ENCODE peak calls at places on chromosomes 3 and 15, in seven cellular contexts. K, G, V, J, F, D and H are unnamed samples.
A peak's percentile ranks its signal among the peaks of the same experiment; 100 is the strongest.

GRCh38 chr3:12957334-12957733 is 115.9 kb downstream of the IQSEC1 start:
- DNase-seq in F (no peak), V (no peak), G (no peak), D (no peak), J (no peak), K (no peak), H (no peak)

GRCh38 chr15:89494941-89495637 is 1.3 kb downstream of the RHCG start:
- DNase-seq in V (no peak), J (no peak), K (no peak), G (peak; percentile 50), F (no peak), D (no peak), H (no peak)

GRCh38 chr15:66654718-66655375 is 47.2 kb upstream of the SMAD6 start:
- DNase-seq in F (peak; percentile 28), J (peak; percentile 28), V (no peak), G (no peak), D (no peak), K (no peak), H (no peak)

GRCh38 chr3:180980612-180981011 is 8.9 kb downstream of the DNAJC19 start:
- DNase-seq in J (no peak), V (no peak), F (no peak), D (no peak), G (no peak), K (peak; percentile 64), H (no peak)

GRCh38 chr3:42071720-42072582 is 19.2 kb upstream of the TRAK1 start:
- DNase-seq in F (no peak), G (peak; percentile 53), K (peak; percentile 75), V (no peak), D (peak; percentile 98), J (peak; percentile 48), H (no peak)

GRCh38 chr15:65377105-65377975 is 462 bp downstream of the IGDCC3 start:
- DNase-seq in V (no peak), D (peak; percentile 21), J (no peak), K (no peak), F (no peak), G (peak; percentile 34), H (no peak)

GRCh38 chr3:105868450-105868744 is 415 bp downstream of the CBLB start:
- DNase-seq in K (peak; percentile 52), V (peak; percentile 8), F (no peak), G (peak; percentile 64), J (peak; percentile 60), D (no peak), H (no peak)

GRCh38 chr3:151553873-151554272 is 93.0 kb upstream of the IGSF10 start:
- DNase-seq in D (no peak), J (peak; percentile 60), F (no peak), G (no peak), V (no peak), K (no peak), H (no peak)

GRCh38 chr3:55060921-55061555 is 133.2 kb upstream of the LRTM1 start:
- DNase-seq in D (no peak), F (no peak), G (peak; percentile 61), K (peak; percentile 54), J (no peak), V (no peak), H (no peak)

GRCh38 chr3:170709046-170709445 is 123.2 kb upstream of the SLC7A14 start:
- DNase-seq in V (no peak), G (no peak), D (no peak), F (no peak), J (no peak), K (peak; percentile 96), H (no peak)

GRCh38 chr3:128473180-128473519 is 6.5 kb upstream of the DNAJB8 start:
- DNase-seq in K (no peak), V (no peak), J (no peak), F (no peak), D (no peak), G (peak; percentile 70), H (no peak)

GRCh38 chr3:58784888-58785287 is 118.3 kb upstream of the FAM3D start:
- DNase-seq in D (no peak), V (no peak), J (no peak), G (no peak), F (no peak), K (no peak), H (no peak)

GRCh38 chr3:58784425-58784824 is 117.9 kb upstream of the FAM3D start:
- DNase-seq in D (no peak), K (no peak), F (no peak), J (no peak), G (no peak), V (no peak), H (no peak)

GRCh38 chr3:58779934-58780333 is 113.4 kb upstream of the FAM3D start:
- DNase-seq in F (no peak), K (no peak), V (no peak), D (no peak), J (no peak), G (no peak), H (no peak)

GRCh38 chr3:58783845-58784244 is 117.3 kb upstream of the FAM3D start:
- DNase-seq in G (no peak), F (no peak), D (no peak), J (no peak), K (no peak), V (no peak), H (no peak)
- H3K9me3 ChIP-seq in G (peaks cover 7% of the 10 kb centered on the region), F (no peaks in the 10 kb centered on the region), D (no peaks in the 10 kb centered on the region), J (peaks cover 15% of the 10 kb centered on the region), K (no peaks in the 10 kb centered on the region), V (peaks cover 15% of the 10 kb centered on the region), H (no peaks in the 10 kb centered on the region)

DNA sequence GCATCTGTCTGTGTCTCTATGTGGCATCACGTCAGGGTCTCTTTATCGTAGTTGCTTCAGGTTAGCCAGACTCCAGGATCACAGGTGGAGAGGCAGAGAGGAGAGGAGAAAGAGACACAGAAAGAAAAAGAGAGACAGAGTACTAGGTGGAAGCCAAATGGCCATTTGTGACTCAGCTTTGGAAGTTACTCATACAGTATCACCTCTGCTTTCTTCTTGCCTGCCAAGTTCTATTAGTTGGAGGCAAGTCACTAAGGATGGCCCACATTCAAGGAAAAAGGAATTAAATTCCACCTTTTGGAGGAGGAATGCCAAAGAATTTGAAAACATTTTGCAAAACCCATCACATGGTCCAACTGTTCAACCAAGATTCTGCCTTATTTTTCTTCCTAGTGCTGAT is 291.0 kb downstream of the CHL1 start:
- DNase-seq in F (no peak), G (no peak), D (no peak), J (no peak), V (no peak), K (no peak), H (no peak)
- H3K9me3 ChIP-seq in F (no peaks in the 10 kb centered on the region), G (no peaks in the 10 kb centered on the region), D (no peaks in the 10 kb centered on the region), J (no peaks in the 10 kb centered on the region), V (no peaks in the 10 kb centered on the region), K (peaks cover 2% of the 10 kb centered on the region), H (no peaks in the 10 kb centered on the region)

GRCh38 chr3:132289311-132289710 is 27.9 kb upstream of the ACP3 start:
- DNase-seq in K (no peak), G (no peak), D (no peak), V (no peak), F (no peak), J (no peak), H (no peak)

GRCh38 chr3:132292062-132292461 is 25.1 kb upstream of the ACP3 start:
- DNase-seq in V (no peak), J (no peak), G (no peak), K (no peak), F (no peak), D (no peak), H (no peak)

GRCh38 chr3:132290833-132291232 is 26.4 kb upstream of the ACP3 start:
- DNase-seq in D (no peak), V (no peak), F (no peak), J (peak; percentile 33), G (no peak), K (peak; percentile 17), H (no peak)

GRCh38 chr3:132288357-132288756 is 28.9 kb upstream of the ACP3 start:
- DNase-seq in D (no peak), F (no peak), J (no peak), G (no peak), K (no peak), V (no peak), H (no peak)

GRCh38 chr3:132293231-132293630 is 24.0 kb upstream of the ACP3 start:
- DNase-seq in V (no peak), J (no peak), D (no peak), K (no peak), G (no peak), F (no peak), H (no peak)
- H3K9me3 ChIP-seq in V (no peaks in the 10 kb centered on the region), J (no peaks in the 10 kb centered on the region), D (no peaks in the 10 kb centered on the region), K (no peaks in the 10 kb centered on the region), G (no peaks in the 10 kb centered on the region), F (no peaks in the 10 kb centered on the region), H (no peaks in the 10 kb centered on the region)

GRCh38 chr3:136913168-136913567 is 44.6 kb upstream of the IL20RB start:
- DNase-seq in J (no peak), D (no peak), F (no peak), K (no peak), G (no peak), V (no peak), H (no peak)
- H3K9me3 ChIP-seq in J (no peaks in the 10 kb centered on the region), D (no peaks in the 10 kb centered on the region), F (no peaks in the 10 kb centered on the region), K (no peaks in the 10 kb centered on the region), G (no peaks in the 10 kb centered on the region), V (no peaks in the 10 kb centered on the region), H (no peaks in the 10 kb centered on the region)

DNA sequence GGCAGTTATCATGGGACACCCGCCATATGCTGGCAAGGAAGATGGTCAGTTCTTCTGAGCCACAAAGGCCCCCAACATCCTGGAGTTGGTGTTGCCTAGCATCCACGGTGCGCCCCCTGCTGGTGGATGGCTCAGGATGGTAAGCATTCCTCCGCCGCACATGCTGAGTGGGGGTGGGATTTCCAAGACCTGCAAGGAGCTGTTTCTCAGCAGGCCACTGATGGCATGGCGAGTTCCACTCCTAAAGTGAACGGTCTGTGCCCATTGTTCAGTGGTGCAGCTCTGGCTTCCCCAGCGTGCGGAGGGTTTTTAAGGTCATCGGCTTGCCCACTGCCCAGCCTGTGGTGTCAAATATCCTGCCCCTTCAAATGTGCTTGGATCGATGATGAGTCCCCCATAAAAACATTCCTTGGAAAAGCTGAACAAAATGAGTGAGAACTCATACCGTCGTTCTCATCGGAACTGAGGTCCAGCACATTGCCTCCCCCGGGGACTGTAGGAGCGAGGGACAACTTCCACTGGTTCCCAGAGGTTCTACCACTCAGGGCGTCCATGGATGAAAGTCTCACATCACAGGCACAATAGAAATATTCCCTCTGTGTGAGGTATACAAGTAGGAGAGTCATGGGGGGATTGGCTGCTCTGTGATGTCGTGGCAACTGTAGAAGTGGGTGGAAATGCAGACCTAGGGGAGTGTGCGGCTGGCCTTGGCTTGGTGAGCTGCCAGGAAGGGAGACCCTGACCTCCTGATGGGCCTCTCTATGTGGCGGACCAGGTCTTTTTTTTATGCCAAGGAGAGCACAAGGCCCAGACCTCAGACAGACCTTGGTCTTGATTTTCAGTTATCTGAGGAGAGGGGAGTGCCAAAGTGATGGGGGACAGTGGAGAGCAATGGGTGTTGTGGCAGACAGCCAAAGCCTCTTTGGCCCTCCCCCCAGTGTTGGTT is 102.0 kb downstream of the SNRPN start:
- DNase-seq in G (no peak), F (no peak), K (no peak), V (no peak), D (no peak), J (peak; percentile 11), H (no peak)
- H3K9me3 ChIP-seq in G (peaks cover 77% of the 10 kb centered on the region), F (peaks cover 97% of the 10 kb centered on the region), K (peaks cover 100% of the 10 kb centered on the region), V (peaks cover 100% of the 10 kb centered on the region), D (peaks cover 64% of the 10 kb centered on the region), J (peaks cover 100% of the 10 kb centered on the region), H (peaks cover 65% of the 10 kb centered on the region)